ENCODE peak calls at places on chromosomes 3 and 15, in nine cellular contexts. L is LHCN-M2; H is T-helper 2 cell treated with Interferon-gamma antibody and Interleukin-4, amounts not matched to agents 5 μg/mL and 100 μg/mL, for 36 hours; V is Calu3; T is neural crest cell; A is ELR; Z is activated CD4-positive, alpha-beta T cell treated with anti-CD3 and anti-CD28 coated beads, Interleukin-2, amount 50 U/mL, for 24 hours; O is Right ventricle myocardium superior; D is left ventricle myocardium superior. C is an unnamed sample.

GRCh38 chr3:120364101-120364500 is 14.9 kb upstream of the LRRC58 start:
- DNase-seq in L (no peak), H (no peak), V (no peak), T (no peak), A (no peak), Z (no peak), O (no peak), D (no peak), C (no peak)

GRCh38 chr15:66836476-66837030 is 134.5 kb downstream of the SMAD6 start:
- DNase-seq in L (no peak), H (no peak), V (no peak), T (no peak), A (no peak), Z (no peak), O (no peak), D (no peak), C (no peak)

GRCh38 chr3:87135412-87135811 is 91.7 kb upstream of the CHMP2B start:
- DNase-seq in L (no peak), H (no peak), V (no peak), T (no peak), A (no peak), Z (no peak), O (no peak), D (no peak), C (no peak)

GRCh38 chr3:134370611-134371451 is 3.4 kb downstream of the AMOTL2 start:
- DNase-seq in L (no peak), H (no peak), V (no peak), T (no peak), A (no peak), Z (no peak), O (no peak), D (no peak), C (no peak)

GRCh38 chr15:79007066-79007465 is 62.2 kb upstream of the CTSH start:
- DNase-seq in L (peak), H (peak), V (peak), T (peak), A (peak), Z (no peak), O (peak), D (peak), C (peak)

GRCh38 chr3:140499114-140499757 is 178.6 kb upstream of the TRIM42 start:
- DNase-seq in L (peak), H (no peak), V (no peak), T (no peak), A (peak), Z (no peak), O (no peak), D (no peak), C (peak)

GRCh38 chr15:72585659-72586058 is 68.8 kb upstream of the GOLGA6B start:
- DNase-seq in L (peak), H (no peak), V (no peak), T (no peak), A (peak), Z (no peak), O (no peak), D (no peak), C (peak)

GRCh38 chr3:132469326-132469725 is 52.0 kb downstream of the DNAJC13 start:
- DNase-seq in L (no peak), H (no peak), V (no peak), T (no peak), A (no peak), Z (no peak), O (no peak), D (no peak), C (no peak)

GRCh38 chr3:120198305-120198878 is 86.6 kb downstream of the GPR156 start:
- DNase-seq in L (peak), H (no peak), V (peak), T (no peak), A (peak), Z (no peak), O (no peak), D (no peak), C (peak)

GRCh38 chr15:63971427-63971805 is 74.9 kb downstream of the DAPK2 start:
- DNase-seq in L (no peak), H (peak), V (no peak), T (no peak), A (no peak), Z (no peak), O (peak), D (no peak), C (no peak)

GRCh38 chr15:40295870-40296560 is 11.7 kb downstream of the PLCB2 start:
- DNase-seq in L (no peak), H (no peak), V (no peak), T (no peak), A (no peak), Z (no peak), O (peak), D (peak), C (no peak)

GRCh38 chr3:54835701-54836100 is 92.2 kb downstream of the LRTM1 start:
- DNase-seq in L (no peak), H (no peak), V (no peak), T (no peak), A (no peak), Z (no peak), O (no peak), D (no peak), C (no peak)

GRCh38 chr3:55405436-55405835 is 81.7 kb downstream of the WNT5A start:
- DNase-seq in L (no peak), H (no peak), V (no peak), T (peak), A (peak), Z (no peak), O (no peak), D (no peak), C (peak)

GRCh38 chr15:79978694-79979519 is 7.9 kb upstream of the BCL2A1 start:
- DNase-seq in L (peak), H (no peak), V (no peak), T (no peak), A (peak), Z (no peak), O (no peak), D (no peak), C (peak)

GRCh38 chr15:41971893-41972340 is 440 bp downstream of the EHD4 start:
- DNase-seq in L (no peak), H (no peak), V (peak), T (peak), A (peak), Z (no peak), O (peak), D (no peak), C (no peak)

GRCh38 chr3:129605593-129606521 is 619 bp downstream of the PLXND1 start:
- DNase-seq in L (no peak), H (peak), V (peak), T (no peak), A (peak), Z (no peak), O (peak), D (peak), C (no peak)

GRCh38 chr15:100681335-100681746 is 79.0 kb downstream of the ASB7 start:
- DNase-seq in L (no peak), H (no peak), V (no peak), T (no peak), A (no peak), Z (no peak), O (no peak), D (no peak), C (no peak)

GRCh38 chr3:156478931-156479330 is 76.0 kb downstream of the SSR3 start:
- DNase-seq in L (no peak), H (no peak), V (no peak), T (no peak), A (no peak), Z (no peak), O (no peak), D (no peak), C (no peak)

GRCh38 chr3:42226470-42227425 is 39.2 kb downstream of the CCK start:
- DNase-seq in L (no peak), H (no peak), V (no peak), T (no peak), A (peak), Z (no peak), O (no peak), D (no peak), C (peak)

GRCh38 chr15:31383150-31383549 is 56.5 kb downstream of the KLF13 start:
- DNase-seq in L (no peak), H (no peak), V (no peak), T (no peak), A (no peak), Z (no peak), O (no peak), D (no peak), C (no peak)

GRCh38 chr3:171757377-171758034 is 52.8 kb downstream of the PLD1 start:
- DNase-seq in L (no peak), H (no peak), V (no peak), T (no peak), A (no peak), Z (no peak), O (no peak), D (no peak), C (peak)

GRCh38 chr3:171804618-171805389 is 5.5 kb downstream of the PLD1 start:
- DNase-seq in L (no peak), H (no peak), V (no peak), T (no peak), A (no peak), Z (no peak), O (no peak), D (no peak), C (no peak)

GRCh38 chr3:175111036-175111435 is 251.9 kb downstream of the NAALADL2 start:
- DNase-seq in L (peak), H (no peak), V (no peak), T (no peak), A (no peak), Z (no peak), O (no peak), D (no peak), C (no peak)

GRCh38 chr3:130276203-130276803 is 69.2 kb upstream of the COL6A5 start:
- DNase-seq in L (peak), H (no peak), V (peak), T (peak), A (peak), Z (no peak), O (no peak), D (no peak), C (peak)

GRCh38 chr15:62054979-62055378 is 5.3 kb downstream of the VPS13C start:
- DNase-seq in L (no peak), H (no peak), V (no peak), T (no peak), A (no peak), Z (no peak), O (no peak), D (no peak), C (no peak)

GRCh38 chr3:161796312-161796711 is 299.7 kb downstream of the OTOL1 start:
- DNase-seq in L (no peak), H (no peak), V (no peak), T (no peak), A (no peak), Z (no peak), O (no peak), D (no peak), C (no peak)